ENCODE peak calls at places on chromosomes 11 and 22, in four cellular contexts. C is mesendoderm, K is H9, D is IMR-90. V is an unnamed sample.

GRCh38 chr11:76770642-76771445 is 12.3 kb upstream of the TSKU start:
- DNase-seq in C (peak), K (no peak), D (peak), V (no peak)

GRCh38 chr22:35749808-35750207 is 32.1 kb downstream of the APOL5 start:
- DNase-seq in C (peak), K (no peak), D (no peak), V (no peak)

GRCh38 chr22:20324139-20324516 is 4.3 kb upstream of the DGCR6L start:
- DNase-seq in C (no peak), K (peak), D (no peak), V (no peak)

GRCh38 chr11:119835804-119836203 is 106.8 kb upstream of the NECTIN1 start:
- DNase-seq in C (no peak), K (no peak), D (no peak), V (no peak)

GRCh38 chr22:40487663-40488249 is 117.4 kb downstream of the SGSM3 start:
- DNase-seq in C (no peak), K (no peak), D (peak), V (no peak)

GRCh38 chr11:24131698-24132097 is 365.2 kb upstream of the LUZP2 start:
- DNase-seq in C (no peak), K (no peak), D (no peak), V (no peak)

GRCh38 chr11:48900131-48900800 is 83.4 kb downstream of the TRIM51G start:
- DNase-seq in C (no peak), K (peak), D (no peak), V (no peak)

GRCh38 chr22:43477151-43477725 is 65.4 kb downstream of the MPPED1 start:
- DNase-seq in C (no peak), K (no peak), D (no peak), V (no peak)

GRCh38 chr11:6876914-6877313 is 489 bp downstream of the OR10A4 start:
- DNase-seq in C (no peak), K (no peak), D (no peak), V (no peak)

GRCh38 chr11:25981998-25982397 is 349.9 kb upstream of the ANO3 start:
- DNase-seq in C (peak), K (no peak), D (peak), V (no peak)

GRCh38 chr11:112884012-112884767 is 77.0 kb upstream of the NCAM1 start:
- DNase-seq in C (no peak), K (no peak), D (no peak), V (no peak)

GRCh38 chr11:19447150-19447566 is 206.4 kb upstream of the E2F8 start:
- DNase-seq in C (peak), K (no peak), D (peak), V (no peak)

GRCh38 chr11:7281083-7281482 is 29.4 kb downstream of the SYT9 start:
- DNase-seq in C (peak), K (no peak), D (no peak), V (no peak)

GRCh38 chr11:1834132-1834610 is 619 bp upstream of the SYT8 start:
- DNase-seq in C (no peak), K (no peak), D (no peak), V (no peak)

GRCh38 chr22:22244337-22245250 is at the start of gene VPREB1:
- DNase-seq in C (no peak), K (no peak), D (no peak), V (no peak)

GRCh38 chr11:119149371-119150275 is 771 bp downstream of the ABCG4 start:
- DNase-seq in C (peak), K (peak), D (no peak), V (no peak)

DNA sequence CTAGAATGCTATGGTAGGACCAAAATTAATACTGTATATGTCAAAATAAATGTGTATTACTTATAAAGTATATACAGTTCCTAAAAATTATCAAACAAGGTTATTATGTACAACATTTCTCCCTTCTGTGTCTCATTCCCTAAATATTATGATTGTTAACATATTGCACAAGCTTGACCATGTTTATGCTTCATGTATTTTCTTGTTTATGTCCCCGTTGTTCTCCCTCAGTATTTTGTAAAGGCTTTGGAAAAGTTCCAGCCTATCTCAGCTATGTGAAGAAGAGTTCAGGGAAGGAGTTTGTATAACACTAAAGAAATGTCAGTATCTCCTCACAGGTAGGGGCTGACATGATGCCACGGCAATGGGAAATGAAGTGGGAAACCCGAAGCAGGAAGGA is 19.6 kb downstream of the ADM start:
- DNase-seq in C (no peak), K (no peak), D (peak), V (no peak)
- H3K56ac ChIP-seq in C (peak), K (no peak), D (peak), V (no peak)

GRCh38 chr22:30752771-30753170 is 58.1 kb downstream of the OSBP2 start:
- DNase-seq in C (no peak), K (no peak), D (no peak), V (no peak)

GRCh38 chr22:30755760-30756124 is 61.1 kb downstream of the OSBP2 start:
- DNase-seq in C (no peak), K (no peak), D (no peak), V (no peak)

GRCh38 chr22:30754521-30754920 is 59.8 kb downstream of the OSBP2 start:
- DNase-seq in C (no peak), K (no peak), D (no peak), V (no peak)

GRCh38 chr22:30753701-30754100 is 59.0 kb downstream of the OSBP2 start:
- DNase-seq in C (no peak), K (no peak), D (no peak), V (no peak)

DNA sequence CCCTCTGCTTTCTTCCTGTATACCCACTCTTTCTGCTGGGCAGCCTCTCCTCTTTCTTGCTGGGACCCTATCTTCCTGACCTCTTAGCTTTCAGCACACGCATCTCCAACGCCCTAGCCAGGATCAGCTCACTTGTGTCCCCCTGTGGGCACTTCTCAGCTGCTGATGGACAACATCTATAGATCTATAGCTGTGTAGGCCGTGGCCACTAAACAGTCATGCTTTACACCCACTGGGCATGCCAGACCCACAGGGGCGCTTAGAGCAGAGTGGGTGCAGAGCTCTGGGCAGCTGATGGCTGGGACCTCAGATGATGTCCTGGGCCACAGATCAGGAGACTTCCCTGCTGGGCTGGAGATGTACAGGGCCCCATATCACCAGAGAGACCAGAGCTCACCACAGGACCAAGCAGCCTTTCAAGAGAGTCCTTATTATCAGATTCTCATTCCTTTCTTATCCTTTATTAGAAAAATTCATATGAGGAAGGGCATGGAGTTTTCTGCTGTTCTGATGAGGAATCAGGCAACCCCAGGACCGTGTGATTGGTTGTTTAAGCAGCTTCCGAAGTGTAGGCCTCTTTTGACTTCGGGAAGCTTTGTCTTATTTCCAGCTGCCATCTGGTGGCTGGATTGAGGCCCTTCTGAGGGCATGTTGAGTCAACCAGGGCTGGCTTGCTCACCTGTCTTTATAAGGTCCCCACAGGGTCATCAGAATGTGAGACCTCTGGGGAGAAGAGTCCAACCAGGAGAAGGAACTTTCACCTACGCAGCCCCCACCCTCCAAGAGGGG is 60.5 kb downstream of the OSBP2 start:
- DNase-seq in C (peak), K (peak), D (peak), V (peak)
- H3K56ac ChIP-seq in C (no peak), K (no peak), D (no peak), V (no peak)

DNA sequence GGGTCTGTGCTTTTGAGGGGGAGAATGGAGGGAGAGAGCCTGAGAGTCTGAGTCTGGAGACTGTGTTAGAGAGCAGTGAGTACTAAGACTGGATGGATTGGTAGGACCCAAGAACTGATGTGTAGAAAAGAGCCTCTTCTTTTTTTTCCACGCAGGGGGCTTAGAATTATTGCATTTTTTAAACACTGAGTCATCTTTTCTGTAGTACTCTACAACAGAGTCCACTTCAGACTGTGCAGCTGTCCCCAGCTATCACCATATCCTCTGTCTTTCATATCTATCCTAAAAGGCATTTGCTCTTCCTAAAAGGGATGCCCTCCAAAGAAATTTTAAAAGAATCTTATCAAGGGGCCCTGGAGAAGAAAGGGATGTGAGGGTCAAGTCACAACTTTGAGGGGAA is 80.3 kb downstream of the BDNF start:
- DNase-seq in C (no peak), K (no peak), D (no peak), V (no peak)
- H3K56ac ChIP-seq in C (no peak), K (no peak), D (no peak), V (no peak)

GRCh38 chr11:123901867-123902266 is at the start of gene OR8D4:
- DNase-seq in C (no peak), K (no peak), D (no peak), V (no peak)

GRCh38 chr11:123903932-123904331 is 2.0 kb downstream of the OR8D4 start:
- DNase-seq in C (no peak), K (no peak), D (no peak), V (no peak)

GRCh38 chr11:123899792-123900191 is 2.2 kb upstream of the OR8D4 start:
- DNase-seq in C (no peak), K (no peak), D (no peak), V (no peak)

DNA sequence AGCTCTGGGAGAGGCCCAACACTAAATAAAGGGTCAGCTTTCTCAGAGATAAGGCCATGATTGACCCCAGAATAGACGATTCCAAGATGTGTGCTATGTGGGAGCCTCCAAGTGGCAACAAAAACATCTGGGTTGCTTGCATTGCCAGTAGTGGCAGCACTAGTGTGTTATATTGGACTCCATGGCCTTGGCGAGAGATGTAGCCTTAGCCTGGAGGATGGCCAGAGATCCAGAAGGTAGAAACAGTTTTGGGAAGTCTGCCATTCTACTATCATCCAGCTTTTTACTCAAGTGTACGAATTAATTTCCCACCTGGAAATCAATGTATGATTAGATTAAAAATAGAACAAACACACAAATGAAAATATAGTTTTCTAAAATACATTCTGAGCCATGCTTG is 3.0 kb downstream of the OR8D4 start:
- DNase-seq in C (no peak), K (no peak), D (no peak), V (no peak)
- H3K56ac ChIP-seq in C (no peak), K (no peak), D (no peak), V (no peak)

GRCh38 chr22:31153357-31153756 is 6.6 kb upstream of the RNF185 start:
- DNase-seq in C (no peak), K (no peak), D (no peak), V (no peak)
- H3K56ac ChIP-seq in C (no peak), K (no peak), D (no peak), V (no peak)

GRCh38 chr11:62882428-62882742 is 1.7 kb downstream of the SLC3A2 start:
- DNase-seq in C (no peak), K (no peak), D (no peak), V (no peak)
- H3K56ac ChIP-seq in C (peak), K (no peak), D (peak), V (no peak)

GRCh38 chr22:37510046-37510445 is 9.2 kb downstream of the CARD10 start:
- DNase-seq in C (no peak), K (no peak), D (no peak), V (no peak)

GRCh38 chr22:37509026-37509886 is 10.0 kb downstream of the CARD10 start:
- DNase-seq in C (no peak), K (no peak), D (no peak), V (no peak)

GRCh38 chr22:37508431-37508963 is 10.7 kb downstream of the CARD10 start:
- DNase-seq in C (no peak), K (no peak), D (no peak), V (no peak)

GRCh38 chr22:37514526-37515051 is 4.6 kb downstream of the CARD10 start:
- DNase-seq in C (no peak), K (no peak), D (no peak), V (no peak)

DNA sequence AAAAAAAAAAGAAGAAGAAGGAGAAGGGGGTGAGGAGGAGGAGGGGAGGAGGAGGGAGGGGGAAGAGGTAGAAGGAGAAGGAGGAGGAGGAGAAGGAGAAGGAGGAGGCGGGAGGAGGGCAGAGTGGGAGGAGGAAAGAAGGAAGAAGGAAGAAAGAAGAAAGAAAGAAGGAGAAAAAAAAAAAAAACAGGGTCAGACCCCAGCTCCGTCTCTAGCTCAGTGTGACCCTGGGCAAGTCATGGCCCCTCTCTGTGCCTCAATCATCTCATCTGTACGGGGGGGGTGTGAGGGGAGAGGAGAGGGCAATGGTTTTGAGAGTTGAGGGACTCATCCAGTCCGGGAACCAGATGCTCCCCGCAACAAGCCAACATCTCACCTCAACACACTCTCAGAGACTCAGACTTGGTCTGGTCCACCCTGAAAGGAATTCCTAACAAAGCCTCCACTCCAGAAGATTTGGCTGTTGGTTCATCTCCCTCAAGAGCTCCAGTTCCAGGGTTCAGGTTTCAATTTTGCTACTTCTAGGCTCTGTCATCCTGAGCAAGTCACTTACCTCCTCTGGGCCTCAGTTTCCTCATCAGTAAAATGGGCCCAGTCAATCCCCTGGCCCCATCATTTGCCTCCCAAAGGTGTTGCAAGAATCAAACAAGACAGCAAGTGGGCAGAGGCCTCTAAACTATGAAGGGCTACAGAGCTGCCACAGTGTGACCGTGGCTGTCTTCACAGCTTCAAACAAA is 7.7 kb downstream of the CARD10 start:
- DNase-seq in C (no peak), K (no peak), D (peak), V (no peak)
- H3K56ac ChIP-seq in C (no peak), K (no peak), D (no peak), V (no peak)

GRCh38 chr11:130247289-130247688 is 67.4 kb downstream of the ZBTB44 start:
- DNase-seq in C (no peak), K (no peak), D (no peak), V (no peak)
- H3K56ac ChIP-seq in C (no peak), K (no peak), D (no peak), V (no peak)

V was measured in H1.